ENCODE peak calls at places on chromosome 20, in ten cellular contexts. R is CD8-positive, alpha-beta memory T cell; T is kidney; M is heart right ventricle; V is dorsolateral prefrontal cortex; U is left ventricle myocardium inferior; Y is SK-N-SH; C is right atrium auricular region; W is sigmoid colon; Q is GM23338. K is an unnamed sample.

GRCh38 chr20:57655812-57656161 is 35.6 kb upstream of the ZBP1 start:
- DNase-seq in R (no peak), Y (peak), T (no peak), W (peak), C (no peak), Q (no peak), U (no peak), V (no peak), M (no peak), K (peak)

GRCh38 chr20:699811-700338 is 24.3 kb upstream of the SCRT2 start:
- DNase-seq in R (no peak), V (peak), C (no peak), Y (peak), W (no peak), U (peak), T (no peak), Q (peak), M (peak), K (peak)

GRCh38 chr20:50313223-50313820 is 122.7 kb downstream of the CEBPB start:
- DNase-seq in Q (no peak), U (no peak), M (no peak), W (no peak), Y (no peak), V (no peak), R (no peak), C (no peak), T (no peak), K (no peak)

GRCh38 chr20:44465001-44465560 is 10.6 kb upstream of the TTPAL start:
- DNase-seq in Q (no peak), R (no peak), T (no peak), Y (no peak), C (no peak), V (no peak), W (no peak), M (no peak), U (no peak), K (no peak)

GRCh38 chr20:50758469-50758868 is 27.1 kb downstream of the PARD6B start:
- DNase-seq in C (no peak), M (no peak), R (no peak), Y (no peak), U (no peak), T (no peak), W (no peak), V (no peak), Q (no peak), K (no peak)

GRCh38 chr20:44123874-44124535 is 63.0 kb downstream of the JPH2 start:
- DNase-seq in Q (no peak), C (no peak), U (no peak), M (no peak), R (no peak), V (no peak), T (no peak), Y (no peak), W (peak), K (no peak)

GRCh38 chr20:25038103-25038410 is 19.9 kb downstream of the ACSS1 start:
- DNase-seq in V (no peak), T (no peak), M (no peak), W (no peak), C (no peak), R (no peak), Q (no peak), U (no peak), Y (no peak), K (no peak)

GRCh38 chr20:20211274-20211987 is 156.5 kb upstream of the INSM1 start:
- DNase-seq in U (no peak), Y (no peak), T (no peak), V (no peak), Q (no peak), M (no peak), W (no peak), C (no peak), R (no peak), K (no peak)

GRCh38 chr20:61117725-61118124 is 134.3 kb upstream of the CDH4 start:
- DNase-seq in Q (no peak), M (no peak), R (no peak), V (no peak), U (no peak), T (no peak), Y (no peak), C (no peak), W (no peak), K (no peak)

GRCh38 chr20:16423311-16424212 is 149.7 kb downstream of the KIF16B start:
- DNase-seq in W (no peak), T (no peak), C (no peak), V (no peak), R (no peak), U (no peak), Q (no peak), Y (no peak), M (no peak), K (no peak)

GRCh38 chr20:15071010-15071808 is 733.8 kb upstream of the FLRT3 start:
- DNase-seq in T (no peak), M (no peak), W (no peak), U (no peak), Q (no peak), R (no peak), C (no peak), Y (no peak), V (no peak), K (no peak)

GRCh38 chr20:18218249-18218648 is 70.1 kb upstream of the ZNF133 start:
- DNase-seq in M (no peak), T (no peak), W (no peak), C (no peak), U (no peak), R (no peak), Q (no peak), V (no peak), Y (no peak), K (no peak)

GRCh38 chr20:43766395-43766794 is 39.6 kb upstream of the GTSF1L start:
- DNase-seq in M (peak), C (no peak), V (peak), Y (no peak), U (peak), R (no peak), T (no peak), Q (no peak), W (peak), K (peak)

GRCh38 chr20:10781526-10781925 is 107.7 kb upstream of the JAG1 start:
- DNase-seq in C (no peak), Q (no peak), T (no peak), R (no peak), U (no peak), M (no peak), Y (no peak), W (no peak), V (no peak), K (no peak)

GRCh38 chr20:10779911-10780310 is 106.1 kb upstream of the JAG1 start:
- DNase-seq in M (no peak), W (no peak), C (no peak), R (no peak), Y (no peak), V (no peak), T (no peak), Q (no peak), U (no peak), K (no peak)

GRCh38 chr20:10783660-10784336 is 110.0 kb upstream of the JAG1 start:
- DNase-seq in C (no peak), W (no peak), Y (no peak), U (no peak), R (no peak), V (no peak), M (peak), T (no peak), Q (peak), K (no peak)

GRCh38 chr20:10777713-10778112 is 103.9 kb upstream of the JAG1 start:
- DNase-seq in M (no peak), R (no peak), C (no peak), Y (no peak), U (no peak), T (no peak), V (no peak), W (no peak), Q (no peak), K (no peak)

GRCh38 chr20:10780901-10781300 is 107.1 kb upstream of the JAG1 start:
- DNase-seq in C (no peak), W (no peak), U (no peak), M (no peak), Y (no peak), V (no peak), Q (no peak), T (no peak), R (no peak), K (no peak)
- H3K27ac ChIP-seq in C (no peak), W (no peak), U (no peak), M (no peak), Y (no peak), V (no peak), Q (no peak), T (no peak), R (no peak), K (no peak)

GRCh38 chr20:33025318-33025876 is 6.1 kb upstream of the BPIFB6 start:
- DNase-seq in V (no peak), Y (no peak), Q (no peak), U (no peak), W (no peak), M (no peak), R (no peak), C (no peak), T (no peak), K (no peak)
- H3K4me3 ChIP-seq in V (no peak), Y (no peak), Q (no peak), U (no peak), W (no peak), M (no peak), R (no peak), C (no peak), T (no peak), K (no peak)

DNA sequence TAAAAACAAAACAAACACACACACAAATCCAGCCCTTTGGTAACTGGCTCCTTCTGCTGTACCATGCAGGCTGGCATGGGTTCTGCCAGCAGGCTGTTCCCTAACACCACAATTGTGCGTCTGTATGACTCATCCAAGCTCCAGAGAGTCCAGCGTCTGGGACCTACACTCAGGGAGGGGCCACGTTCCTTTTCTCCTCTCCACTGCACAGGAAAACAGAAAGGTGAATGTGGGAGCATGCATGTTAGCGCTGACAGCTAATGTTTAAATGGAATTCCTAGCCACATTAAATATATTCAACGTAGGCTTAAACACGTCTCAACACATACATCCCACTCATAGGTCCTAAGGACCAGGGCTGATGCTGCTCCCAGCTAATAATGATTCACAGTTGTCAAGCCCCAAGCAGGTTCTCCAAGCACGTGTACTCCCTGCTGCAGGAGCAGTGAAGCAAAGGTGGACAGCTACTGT is 20.7 kb downstream of the MAP1LC3A start:
- DNase-seq in C (no peak), Q (no peak), W (no peak), T (peak), R (no peak), Y (no peak), U (peak), V (peak), M (peak), K (peak)
- H3K27ac ChIP-seq in C (peak), Q (no peak), W (no peak), T (no peak), R (no peak), Y (no peak), U (peak), V (peak), M (peak), K (no peak)

GRCh38 chr20:33526769-33527168 is 36.9 kb downstream of the CBFA2T2 start:
- DNase-seq in Y (no peak), M (no peak), W (no peak), R (no peak), T (no peak), V (no peak), U (no peak), Q (no peak), C (no peak), K (no peak)

GRCh38 chr20:33532753-33533459 is 43.0 kb downstream of the CBFA2T2 start:
- DNase-seq in R (no peak), W (no peak), Y (no peak), Q (no peak), C (no peak), U (no peak), M (no peak), V (no peak), T (no peak), K (no peak)

GRCh38 chr20:33531047-33531877 is 41.4 kb downstream of the CBFA2T2 start:
- DNase-seq in T (no peak), V (no peak), U (no peak), C (no peak), M (no peak), Y (peak), R (no peak), W (no peak), Q (no peak), K (no peak)
- H3K4me3 ChIP-seq in T (no peak), V (no peak), U (no peak), C (no peak), M (no peak), Y (peak), R (no peak), W (no peak), Q (no peak), K (no peak)